ENCODE peak calls at places on chromosome 2, in nine cellular contexts. One of them, this sample, is unnamed.

GRCh38 chr2:95313296-95314265 is 16.4 kb downstream of the KCNIP3 start:
- DNase-seq in body of pancreas: no peak
- DNase-seq in adrenal gland: no peak
- DNase-seq in fibroblast of villous mesenchyme: no peak
- DNase-seq in transverse colon: no peak
- DNase-seq in IMR-90: no peak
- DNase-seq in tibial artery: no peak
- DNase-seq in HFF-Myc: no peak
- DNase-seq in MM.1S: no peak
- DNase-seq in this sample: no peak

GRCh38 chr2:225543626-225544025 is 144.1 kb downstream of the NYAP2 start:
- DNase-seq in body of pancreas: peak
- DNase-seq in adrenal gland: no peak
- DNase-seq in fibroblast of villous mesenchyme: no peak
- DNase-seq in transverse colon: no peak
- DNase-seq in IMR-90: no peak
- DNase-seq in tibial artery: no peak
- DNase-seq in HFF-Myc: no peak
- DNase-seq in MM.1S: no peak
- DNase-seq in this sample: no peak

GRCh38 chr2:65075605-65076344 is 19.6 kb downstream of the CEP68 start:
- DNase-seq in body of pancreas: peak
- DNase-seq in adrenal gland: no peak
- DNase-seq in fibroblast of villous mesenchyme: peak
- DNase-seq in transverse colon: peak
- DNase-seq in IMR-90: no peak
- DNase-seq in tibial artery: no peak
- DNase-seq in HFF-Myc: no peak
- DNase-seq in MM.1S: no peak
- DNase-seq in this sample: peak

GRCh38 chr2:235238537-235238936 is 255.3 kb upstream of the AGAP1 start:
- DNase-seq in body of pancreas: peak
- DNase-seq in adrenal gland: peak
- DNase-seq in fibroblast of villous mesenchyme: peak
- DNase-seq in transverse colon: peak
- DNase-seq in IMR-90: peak
- DNase-seq in tibial artery: peak
- DNase-seq in HFF-Myc: no peak
- DNase-seq in MM.1S: no peak
- DNase-seq in this sample: peak

GRCh38 chr2:102238039-102238756 is 51.4 kb downstream of the IL1RL2 start:
- DNase-seq in body of pancreas: peak
- DNase-seq in adrenal gland: peak
- DNase-seq in fibroblast of villous mesenchyme: peak
- DNase-seq in transverse colon: no peak
- DNase-seq in IMR-90: peak
- DNase-seq in tibial artery: no peak
- DNase-seq in HFF-Myc: peak
- DNase-seq in MM.1S: no peak
- DNase-seq in this sample: peak

GRCh38 chr2:191844706-191845105 is 2.2 kb downstream of the CAVIN2 start:
- DNase-seq in body of pancreas: no peak
- DNase-seq in adrenal gland: no peak
- DNase-seq in fibroblast of villous mesenchyme: peak
- DNase-seq in transverse colon: no peak
- DNase-seq in IMR-90: peak
- DNase-seq in tibial artery: no peak
- DNase-seq in HFF-Myc: no peak
- DNase-seq in MM.1S: no peak
- DNase-seq in this sample: peak

GRCh38 chr2:207558106-207558505 is 28.3 kb downstream of the CREB1 start:
- DNase-seq in body of pancreas: no peak
- DNase-seq in adrenal gland: no peak
- DNase-seq in fibroblast of villous mesenchyme: peak
- DNase-seq in transverse colon: no peak
- DNase-seq in IMR-90: peak
- DNase-seq in tibial artery: no peak
- DNase-seq in HFF-Myc: peak
- DNase-seq in MM.1S: no peak
- DNase-seq in this sample: peak

GRCh38 chr2:42762823-42763804 is 821 bp downstream of the OXER1 start:
- DNase-seq in body of pancreas: no peak
- DNase-seq in adrenal gland: no peak
- DNase-seq in fibroblast of villous mesenchyme: no peak
- DNase-seq in transverse colon: no peak
- DNase-seq in IMR-90: no peak
- DNase-seq in tibial artery: no peak
- DNase-seq in HFF-Myc: no peak
- DNase-seq in MM.1S: no peak
- DNase-seq in this sample: no peak

GRCh38 chr2:24451805-24452498 is 39.1 kb upstream of the NCOA1 start:
- DNase-seq in body of pancreas: no peak
- DNase-seq in adrenal gland: no peak
- DNase-seq in fibroblast of villous mesenchyme: no peak
- DNase-seq in transverse colon: no peak
- DNase-seq in IMR-90: no peak
- DNase-seq in tibial artery: no peak
- DNase-seq in HFF-Myc: no peak
- DNase-seq in MM.1S: no peak
- DNase-seq in this sample: no peak

GRCh38 chr2:25672500-25673169 is 742 bp downstream of the DTNB start:
- DNase-seq in body of pancreas: peak
- DNase-seq in adrenal gland: peak
- DNase-seq in fibroblast of villous mesenchyme: no peak
- DNase-seq in transverse colon: peak
- DNase-seq in IMR-90: peak
- DNase-seq in tibial artery: peak
- DNase-seq in HFF-Myc: no peak
- DNase-seq in MM.1S: peak
- DNase-seq in this sample: peak

GRCh38 chr2:217801115-217801531 is 201.7 kb downstream of the TNS1 start:
- DNase-seq in body of pancreas: peak
- DNase-seq in adrenal gland: no peak
- DNase-seq in fibroblast of villous mesenchyme: no peak
- DNase-seq in transverse colon: no peak
- DNase-seq in IMR-90: no peak
- DNase-seq in tibial artery: peak
- DNase-seq in HFF-Myc: no peak
- DNase-seq in MM.1S: no peak
- DNase-seq in this sample: no peak

GRCh38 chr2:218805627-218806026 is 23.7 kb downstream of the CYP27A1 start:
- DNase-seq in body of pancreas: no peak
- DNase-seq in adrenal gland: no peak
- DNase-seq in fibroblast of villous mesenchyme: peak
- DNase-seq in transverse colon: no peak
- DNase-seq in IMR-90: peak
- DNase-seq in tibial artery: no peak
- DNase-seq in HFF-Myc: peak
- DNase-seq in MM.1S: no peak
- DNase-seq in this sample: peak

GRCh38 chr2:205094031-205094430 is 548.8 kb downstream of the PARD3B start:
- DNase-seq in body of pancreas: no peak
- DNase-seq in adrenal gland: no peak
- DNase-seq in fibroblast of villous mesenchyme: no peak
- DNase-seq in transverse colon: no peak
- DNase-seq in IMR-90: no peak
- DNase-seq in tibial artery: no peak
- DNase-seq in HFF-Myc: no peak
- DNase-seq in MM.1S: no peak
- DNase-seq in this sample: no peak

GRCh38 chr2:142944264-142944663 is 66.8 kb downstream of the KYNU start:
- DNase-seq in body of pancreas: no peak
- DNase-seq in adrenal gland: no peak
- DNase-seq in fibroblast of villous mesenchyme: peak
- DNase-seq in transverse colon: no peak
- DNase-seq in IMR-90: peak
- DNase-seq in tibial artery: no peak
- DNase-seq in HFF-Myc: no peak
- DNase-seq in MM.1S: no peak
- DNase-seq in this sample: peak

GRCh38 chr2:164896634-164897033 is 55.0 kb upstream of the COBLL1 start:
- DNase-seq in body of pancreas: no peak
- DNase-seq in adrenal gland: no peak
- DNase-seq in fibroblast of villous mesenchyme: peak
- DNase-seq in transverse colon: no peak
- DNase-seq in IMR-90: peak
- DNase-seq in tibial artery: no peak
- DNase-seq in HFF-Myc: no peak
- DNase-seq in MM.1S: peak
- DNase-seq in this sample: peak

GRCh38 chr2:71500426-71501079 is 47.2 kb downstream of the DYSF start:
- DNase-seq in body of pancreas: no peak
- DNase-seq in adrenal gland: peak
- DNase-seq in fibroblast of villous mesenchyme: no peak
- DNase-seq in transverse colon: no peak
- DNase-seq in IMR-90: no peak
- DNase-seq in tibial artery: no peak
- DNase-seq in HFF-Myc: no peak
- DNase-seq in MM.1S: no peak
- DNase-seq in this sample: no peak

GRCh38 chr2:24875272-24875671 is 44.8 kb downstream of the ADCY3 start:
- DNase-seq in body of pancreas: no peak
- DNase-seq in adrenal gland: no peak
- DNase-seq in fibroblast of villous mesenchyme: no peak
- DNase-seq in transverse colon: no peak
- DNase-seq in IMR-90: no peak
- DNase-seq in tibial artery: no peak
- DNase-seq in HFF-Myc: no peak
- DNase-seq in MM.1S: no peak
- DNase-seq in this sample: no peak

GRCh38 chr2:236988690-236989639 is 96.7 kb upstream of the COPS8 start:
- DNase-seq in body of pancreas: peak
- DNase-seq in adrenal gland: peak
- DNase-seq in fibroblast of villous mesenchyme: no peak
- DNase-seq in transverse colon: peak
- DNase-seq in IMR-90: no peak
- DNase-seq in tibial artery: peak
- DNase-seq in HFF-Myc: no peak
- DNase-seq in MM.1S: no peak
- DNase-seq in this sample: peak

GRCh38 chr2:124267821-124268220 is 242.7 kb downstream of the CNTNAP5 start:
- DNase-seq in body of pancreas: no peak
- DNase-seq in adrenal gland: no peak
- DNase-seq in fibroblast of villous mesenchyme: peak
- DNase-seq in transverse colon: no peak
- DNase-seq in IMR-90: peak
- DNase-seq in tibial artery: no peak
- DNase-seq in HFF-Myc: no peak
- DNase-seq in MM.1S: no peak
- DNase-seq in this sample: peak

GRCh38 chr2:230924470-230925341 is at the start of gene GPR55:
- DNase-seq in body of pancreas: no peak
- DNase-seq in adrenal gland: no peak
- DNase-seq in fibroblast of villous mesenchyme: no peak
- DNase-seq in transverse colon: peak
- DNase-seq in IMR-90: no peak
- DNase-seq in tibial artery: peak
- DNase-seq in HFF-Myc: no peak
- DNase-seq in MM.1S: no peak
- DNase-seq in this sample: no peak

GRCh38 chr2:147869934-147870333 is 25.1 kb downstream of the ACVR2A start:
- DNase-seq in body of pancreas: no peak
- DNase-seq in adrenal gland: no peak
- DNase-seq in fibroblast of villous mesenchyme: no peak
- DNase-seq in transverse colon: no peak
- DNase-seq in IMR-90: no peak
- DNase-seq in tibial artery: no peak
- DNase-seq in HFF-Myc: no peak
- DNase-seq in MM.1S: no peak
- DNase-seq in this sample: no peak
- H3K4me3 ChIP-seq in body of pancreas: no peak
- H3K4me3 ChIP-seq in adrenal gland: no peak
- H3K4me3 ChIP-seq in fibroblast of villous mesenchyme: no peak
- H3K4me3 ChIP-seq in transverse colon: no peak
- H3K4me3 ChIP-seq in IMR-90: no peak
- H3K4me3 ChIP-seq in tibial artery: no peak
- H3K4me3 ChIP-seq in HFF-Myc: no peak
- H3K4me3 ChIP-seq in MM.1S: no peak
- H3K4me3 ChIP-seq in this sample: no peak

GRCh38 chr2:328761-329160 is 40.9 kb upstream of the ALKAL2 start:
- DNase-seq in body of pancreas: no peak
- DNase-seq in adrenal gland: no peak
- DNase-seq in fibroblast of villous mesenchyme: no peak
- DNase-seq in transverse colon: no peak
- DNase-seq in IMR-90: no peak
- DNase-seq in tibial artery: no peak
- DNase-seq in HFF-Myc: no peak
- DNase-seq in MM.1S: no peak
- DNase-seq in this sample: peak

GRCh38 chr2:336360-336759 is 48.5 kb upstream of the ALKAL2 start:
- DNase-seq in body of pancreas: no peak
- DNase-seq in adrenal gland: no peak
- DNase-seq in fibroblast of villous mesenchyme: no peak
- DNase-seq in transverse colon: no peak
- DNase-seq in IMR-90: no peak
- DNase-seq in tibial artery: no peak
- DNase-seq in HFF-Myc: no peak
- DNase-seq in MM.1S: no peak
- DNase-seq in this sample: no peak

DNA sequence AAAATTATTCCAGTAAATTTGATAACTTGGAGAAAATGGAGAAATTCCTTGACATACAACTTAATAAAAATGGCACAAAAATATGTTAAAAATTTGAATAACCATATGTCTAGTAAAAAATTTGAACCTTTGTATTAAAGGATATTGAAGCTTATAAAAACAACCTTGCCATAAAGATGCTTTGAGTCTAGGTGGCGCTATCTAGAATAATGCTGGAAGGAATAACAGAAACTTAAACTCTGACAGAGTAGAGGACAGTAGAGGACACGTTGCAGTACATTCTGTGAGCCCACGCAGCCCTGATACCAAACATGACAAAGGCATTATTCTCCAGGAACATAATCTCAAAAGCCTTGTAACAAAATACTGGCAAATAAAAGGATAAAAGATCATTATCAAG is 44.7 kb upstream of the ALKAL2 start:
- DNase-seq in body of pancreas: no peak
- DNase-seq in adrenal gland: no peak
- DNase-seq in fibroblast of villous mesenchyme: no peak
- DNase-seq in transverse colon: no peak
- DNase-seq in IMR-90: no peak
- DNase-seq in tibial artery: no peak
- DNase-seq in HFF-Myc: no peak
- DNase-seq in MM.1S: no peak
- DNase-seq in this sample: no peak
- TF ChIP-seq CTCF in body of pancreas: no peak
- TF ChIP-seq CTCF in adrenal gland: no peak
- TF ChIP-seq CTCF in fibroblast of villous mesenchyme: no peak
- TF ChIP-seq CTCF in transverse colon: no peak
- TF ChIP-seq CTCF in IMR-90: no peak
- TF ChIP-seq CTCF in tibial artery: no peak
- TF ChIP-seq CTCF in HFF-Myc: no peak
- TF ChIP-seq CTCF in MM.1S: no peak
- TF ChIP-seq CTCF in this sample: peak

GRCh38 chr2:45653584-45653983 is 2.1 kb downstream of the PRKCE start:
- DNase-seq in body of pancreas: no peak
- DNase-seq in adrenal gland: no peak
- DNase-seq in fibroblast of villous mesenchyme: no peak
- DNase-seq in transverse colon: no peak
- DNase-seq in IMR-90: no peak
- DNase-seq in tibial artery: no peak
- DNase-seq in HFF-Myc: no peak
- DNase-seq in MM.1S: no peak
- DNase-seq in this sample: peak
- H3K4me3 ChIP-seq in body of pancreas: no peak
- H3K4me3 ChIP-seq in adrenal gland: no peak
- H3K4me3 ChIP-seq in fibroblast of villous mesenchyme: no peak
- H3K4me3 ChIP-seq in transverse colon: no peak
- H3K4me3 ChIP-seq in IMR-90: no peak
- H3K4me3 ChIP-seq in tibial artery: no peak
- H3K4me3 ChIP-seq in HFF-Myc: peak
- H3K4me3 ChIP-seq in MM.1S: no peak
- H3K4me3 ChIP-seq in this sample: no peak

GRCh38 chr2:173090973-173091660 is 15.5 kb downstream of the MAP3K20 start:
- DNase-seq in body of pancreas: no peak
- DNase-seq in adrenal gland: no peak
- DNase-seq in fibroblast of villous mesenchyme: peak
- DNase-seq in transverse colon: no peak
- DNase-seq in IMR-90: no peak
- DNase-seq in tibial artery: peak
- DNase-seq in HFF-Myc: no peak
- DNase-seq in MM.1S: no peak
- DNase-seq in this sample: no peak
- TF ChIP-seq CTCF in body of pancreas: no peak
- TF ChIP-seq CTCF in adrenal gland: no peak
- TF ChIP-seq CTCF in fibroblast of villous mesenchyme: peak
- TF ChIP-seq CTCF in transverse colon: no peak
- TF ChIP-seq CTCF in IMR-90: peak
- TF ChIP-seq CTCF in tibial artery: peak
- TF ChIP-seq CTCF in HFF-Myc: peak
- TF ChIP-seq CTCF in MM.1S: peak
- TF ChIP-seq CTCF in this sample: peak

This sample was measured in choroid plexus epithelial cell.